ENCODE peak calls at places on chromosomes 5 and 9, in seven cellular contexts. S is PC-3, Q is PC-9, C is mesenchymal stem cell, F is IMR-90, T is MM.1S, N is mammary epithelial cell. X is an unnamed sample.

GRCh38 chr5:132250547-132250946 is 6.9 kb upstream of the PDLIM4 start:
- DNase-seq in Q (no peak), N (no peak), F (no peak), T (no peak), C (no peak), S (no peak), X (no peak)

GRCh38 chr9:11158063-11158462 is 545.3 kb upstream of the PTPRD start:
- DNase-seq in F (no peak), Q (no peak), S (no peak), N (no peak), T (no peak), C (no peak), X (no peak)

GRCh38 chr9:121326130-121326838 is 43.8 kb downstream of the STOM start:
- DNase-seq in C (peak; percentile 39), N (peak; percentile 23), F (peak; percentile 44), S (peak; percentile 36), T (no peak), Q (no peak), X (peak; percentile 63)

GRCh38 chr5:97541864-97542263 is 358.8 kb upstream of the RIOK2 start:
- DNase-seq in T (no peak), S (no peak), N (no peak), F (no peak), C (no peak), Q (no peak), X (no peak)

GRCh38 chr9:101536351-101536750 is 2.7 kb downstream of the RNF20 start:
- DNase-seq in Q (no peak), C (peak; percentile 33), F (peak; percentile 48), T (no peak), S (peak; percentile 68), N (peak; percentile 46), X (peak; percentile 16)

GRCh38 chr5:51386916-51387853 is 3.9 kb downstream of the ISL1 start:
- DNase-seq in N (no peak), T (no peak), C (peak; percentile 54), F (no peak), Q (no peak), S (no peak), X (no peak)

GRCh38 chr5:172420215-172420934 is 34.0 kb downstream of the SH3PXD2B start:
- DNase-seq in F (peak; percentile 94), S (peak; percentile 93), N (peak; percentile 99), Q (peak; percentile 90), T (peak; percentile 90), C (peak; percentile 62), X (peak; percentile 97)

GRCh38 chr5:56264417-56265025 is 31.4 kb upstream of the ANKRD55 start:
- DNase-seq in F (peak; percentile 54), S (peak; percentile 66), T (peak; percentile 47), Q (no peak), C (peak; percentile 27), N (peak; percentile 45), X (peak; percentile 41)

GRCh38 chr9:101311759-101312420 is 72.9 kb downstream of the BAAT start:
- DNase-seq in Q (peak; percentile 61), S (peak; percentile 78), F (peak; percentile 84), C (peak; percentile 76), N (peak; percentile 58), T (peak; percentile 83), X (peak; percentile 88)

GRCh38 chr5:172925336-172925948 is 33.8 kb upstream of the RPL26L1 start:
- DNase-seq in F (no peak), N (no peak), S (no peak), T (no peak), Q (no peak), C (no peak), X (no peak)

GRCh38 chr5:10668697-10669096 is 92.3 kb downstream of the DAP start:
- DNase-seq in Q (no peak), F (peak; percentile 23), S (peak; percentile 75), C (no peak), N (peak; percentile 8), T (no peak), X (peak; percentile 51)

GRCh38 chr5:425714-426113 is 17.3 kb upstream of the EXOC3 start:
- DNase-seq in N (no peak), F (no peak), S (peak; percentile 27), T (no peak), C (no peak), Q (no peak), X (peak; percentile 41)

GRCh38 chr5:122906768-122907167 is 61.4 kb downstream of the SNX24 start:
- DNase-seq in Q (no peak), T (no peak), N (peak; percentile 8), C (peak; percentile 16), F (peak; percentile 22), S (no peak), X (peak; percentile 15)

GRCh38 chr5:78274540-78275197 is 19.8 kb downstream of the AP3B1 start:
- DNase-seq in T (no peak), N (no peak), Q (no peak), C (no peak), S (no peak), F (no peak), X (no peak)

GRCh38 chr9:19386469-19387044 is 6.5 kb upstream of the RPS6 start:
- DNase-seq in C (no peak), Q (no peak), T (no peak), F (no peak), S (no peak), N (no peak), X (no peak)

GRCh38 chr9:81557452-81557956 is 131.8 kb downstream of the TLE1 start:
- DNase-seq in C (no peak), T (no peak), Q (no peak), N (no peak), F (no peak), S (no peak), X (no peak)

GRCh38 chr5:157521704-157522029 is 53.9 kb downstream of the ADAM19 start:
- DNase-seq in N (no peak), F (no peak), S (no peak), C (no peak), T (no peak), Q (no peak), X (no peak)

GRCh38 chr5:180291943-180292831 is at the start of gene MAPK9:
- DNase-seq in T (peak; percentile 89), N (peak; percentile 75), C (peak; percentile 79), F (peak; percentile 64), S (peak; percentile 79), Q (peak; percentile 60), X (peak; percentile 70)

GRCh38 chr5:76641514-76642120 is 18.4 kb upstream of the F2RL2 start:
- DNase-seq in S (peak; percentile 73), N (peak; percentile 41), T (peak; percentile 67), C (peak; percentile 74), F (peak; percentile 79), Q (peak; percentile 38), X (peak; percentile 69)

GRCh38 chr9:93059097-93059959 is 827 bp downstream of the SUSD3 start:
- DNase-seq in F (no peak), Q (no peak), N (no peak), S (no peak), C (no peak), T (peak; percentile 42), X (no peak)

GRCh38 chr9:91421987-91422765 is 1.5 kb downstream of the NFIL3 start:
- DNase-seq in F (peak; percentile 41), N (peak; percentile 47), S (no peak), C (peak; percentile 67), Q (peak; percentile 63), T (peak; percentile 55), X (peak; percentile 71)
- H3K4me1 ChIP-seq in F (peaks cover 12% of the 10 kb centered on the region), N (peaks cover 40% of the 10 kb centered on the region), S (peaks cover 34% of the 10 kb centered on the region), C (peaks cover 14% of the 10 kb centered on the region), Q (peaks cover 51% of the 10 kb centered on the region), T (peaks cover 32% of the 10 kb centered on the region), X (peaks cover 12% of the 10 kb centered on the region)

GRCh38 chr9:131290039-131290766 is 680 bp downstream of the PLPP7 start:
- DNase-seq in S (no peak), Q (no peak), F (no peak), N (no peak), T (no peak), C (no peak), X (no peak)
- H2AFZ ChIP-seq in S (no peak overlapping the region), Q (no peak overlapping the region), F (peak overlapping the region; percentile 93), N (no peak overlapping the region), T (peak overlapping the region; percentile 14), C (no peak overlapping the region), X (peak overlapping the region; percentile 86)

DNA sequence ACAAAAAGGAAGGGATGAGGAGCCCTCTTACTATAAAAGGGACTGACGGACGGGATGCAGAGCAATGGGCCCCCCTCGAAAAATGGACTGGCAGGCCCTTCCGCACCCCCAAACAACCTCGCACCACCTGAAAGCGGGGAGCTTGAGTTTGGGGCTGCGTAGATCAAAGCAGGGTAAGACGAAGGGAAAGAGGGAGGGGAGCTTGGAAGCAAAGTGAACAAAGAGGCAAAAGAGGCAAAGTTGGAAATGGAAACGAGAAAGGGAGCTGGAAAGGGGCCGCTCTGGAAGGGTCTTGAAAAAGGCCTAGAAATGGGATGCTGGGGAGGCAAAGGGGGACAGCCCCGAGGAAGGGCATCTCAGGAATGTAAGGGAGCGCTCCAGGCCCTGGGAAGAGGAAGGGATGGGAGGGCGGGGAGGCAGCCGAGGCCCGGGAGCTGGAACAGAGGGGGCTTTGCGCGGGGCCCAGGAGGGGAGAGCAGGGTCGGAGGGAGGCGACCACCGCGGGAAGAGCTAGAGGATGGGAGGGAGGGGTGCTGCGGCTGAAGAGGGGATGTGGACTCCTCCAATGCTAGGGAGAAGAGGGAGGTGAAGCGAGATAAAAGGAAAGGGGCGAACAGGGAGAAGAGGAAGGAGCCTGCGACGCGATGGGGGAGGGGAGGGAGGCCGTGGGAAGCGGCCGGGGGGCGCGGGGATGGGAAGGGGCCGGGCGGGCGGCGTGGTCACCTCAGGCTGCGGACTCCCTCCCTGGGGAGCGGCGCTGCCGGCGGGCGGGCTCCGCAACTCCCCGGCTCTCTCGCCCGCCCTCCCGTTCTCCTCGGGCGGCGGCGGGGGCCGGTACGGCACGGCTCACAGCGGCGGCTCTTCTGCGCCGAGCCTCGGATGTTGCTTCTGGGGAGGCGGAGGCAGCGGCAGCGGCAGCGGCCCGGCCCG is 580 bp downstream of the RNF145 start:
- DNase-seq in S (no peak), T (no peak), N (no peak), Q (no peak), C (peak; percentile 50), F (peak; percentile 28), X (peak; percentile 46)
- H3K4me1 ChIP-seq in S (peaks cover 32% of the 10 kb centered on the region), T (peaks cover 21% of the 10 kb centered on the region), N (peaks cover 24% of the 10 kb centered on the region), Q (peaks cover 34% of the 10 kb centered on the region), C (peaks cover 6% of the 10 kb centered on the region), F (peaks cover 7% of the 10 kb centered on the region), X (peaks cover 2% of the 10 kb centered on the region)

GRCh38 chr9:79736051-79736450 is 164.3 kb downstream of the TLE4 start:
- DNase-seq in Q (no peak), T (no peak), N (no peak), F (no peak), S (no peak), C (no peak), X (no peak)

GRCh38 chr9:79731483-79731882 is 159.7 kb downstream of the TLE4 start:
- DNase-seq in N (no peak), F (no peak), C (no peak), T (no peak), S (peak; percentile 65), Q (no peak), X (no peak)

DNA sequence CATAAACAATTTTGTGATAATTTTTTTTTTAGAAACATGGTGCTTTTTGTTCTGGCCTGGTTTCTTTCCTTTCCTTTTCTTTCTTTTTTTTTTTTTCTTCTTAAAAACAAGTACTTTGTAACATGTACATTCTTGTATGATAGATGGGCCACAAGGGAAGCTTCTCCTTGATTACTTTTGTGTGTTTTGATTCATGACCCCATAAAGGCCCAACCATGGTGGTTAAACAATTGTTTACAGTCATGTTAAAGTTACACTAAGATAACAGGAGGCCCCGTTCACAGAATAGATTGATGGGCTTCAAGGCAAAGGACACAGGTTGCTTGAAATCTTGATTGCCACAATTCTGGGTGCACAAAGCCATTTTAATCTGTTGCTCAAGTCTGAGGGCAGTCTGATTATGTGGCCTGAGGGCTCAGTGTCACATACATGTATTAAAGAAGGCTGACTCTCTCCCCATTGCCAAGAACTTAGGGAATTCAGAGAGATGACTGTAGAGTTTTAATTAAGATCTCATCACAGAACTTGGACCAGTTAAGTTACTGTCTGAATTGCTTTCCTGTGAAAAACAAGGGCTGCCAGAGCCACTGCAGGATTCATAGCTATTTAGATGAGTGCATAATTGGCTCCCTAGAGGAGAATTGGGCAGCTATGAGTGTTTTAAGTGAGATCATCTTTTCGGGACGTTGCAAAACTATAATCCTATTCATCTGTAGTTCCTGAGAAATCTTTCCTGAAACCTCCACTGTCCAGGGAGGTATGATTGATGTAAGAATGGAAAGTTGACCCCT is 163.4 kb downstream of the TLE4 start:
- DNase-seq in F (no peak), Q (no peak), N (peak; percentile 2), C (no peak), T (no peak), S (no peak), X (no peak)
- H2AFZ ChIP-seq in F (no peak overlapping the region), Q (no peak overlapping the region), N (no peak overlapping the region), C (no peak overlapping the region), T (no peak overlapping the region), S (no peak overlapping the region), X (no peak overlapping the region)